ENCODE peak calls at places on chromosome 4, in nine cellular contexts. I, F, D, X, N, Q, T, P and S are unnamed samples.
A peak's percentile ranks its signal among the peaks of the same experiment; 100 is the strongest.

GRCh38 chr4:8120518-8120917 is 38.1 kb downstream of the ABLIM2 start:
- DNase-seq in I (no peak), D (no peak), P (no peak), N (no peak), Q (no peak), X (no peak), T (no peak), F (no peak), S (no peak)

GRCh38 chr4:40524642-40525041 is 105.0 kb downstream of the RBM47 start:
- DNase-seq in P (peak; percentile 32), D (no peak), T (no peak), N (no peak), I (peak; percentile 93), X (peak; percentile 61), Q (no peak), F (no peak), S (no peak)

GRCh38 chr4:79198886-79199591 is 126.8 kb downstream of the NAA11 start:
- DNase-seq in I (no peak), D (no peak), T (no peak), Q (no peak), N (no peak), F (no peak), X (no peak), P (no peak), S (no peak)

GRCh38 chr4:119040711-119041185 is 94.9 kb upstream of the MYOZ2 start:
- DNase-seq in I (peak; percentile 84), Q (no peak), X (peak; percentile 93), D (no peak), F (peak; percentile 62), T (no peak), P (no peak), N (peak; percentile 78), S (no peak)

GRCh38 chr4:83269256-83269655 is 15.3 kb downstream of the COQ2 start:
- DNase-seq in I (no peak), D (no peak), T (no peak), X (no peak), Q (no peak), F (no peak), P (no peak), N (no peak), S (no peak)

GRCh38 chr4:40000711-40001110 is 23.0 kb upstream of the PDS5A start:
- DNase-seq in D (no peak), F (no peak), N (no peak), X (no peak), Q (no peak), I (no peak), P (no peak), T (no peak), S (no peak)

GRCh38 chr4:76406070-76406469 is 14.9 kb downstream of the CCDC158 start:
- DNase-seq in N (no peak), I (no peak), P (no peak), D (no peak), X (no peak), F (no peak), Q (no peak), T (no peak), S (no peak)

GRCh38 chr4:8516996-8517550 is 63.1 kb upstream of the GPR78 start:
- DNase-seq in Q (no peak), F (no peak), D (no peak), N (no peak), I (no peak), X (no peak), P (no peak), T (no peak), S (no peak)

GRCh38 chr4:4330794-4331193 is 40.7 kb downstream of the ZBTB49 start:
- DNase-seq in P (no peak), N (no peak), X (no peak), D (no peak), Q (no peak), I (no peak), T (no peak), F (no peak), S (no peak)

GRCh38 chr4:125762537-125762936 is 447.8 kb downstream of the FAT4 start:
- DNase-seq in D (no peak), I (no peak), P (no peak), N (no peak), T (no peak), Q (no peak), X (no peak), F (peak; percentile 53), S (no peak)

GRCh38 chr4:138092060-138092459 is 150.1 kb downstream of the SLC7A11 start:
- DNase-seq in Q (no peak), D (no peak), I (no peak), X (no peak), F (peak; percentile 30), T (no peak), N (no peak), P (no peak), S (no peak)

GRCh38 chr4:138088449-138089208 is 153.5 kb downstream of the SLC7A11 start:
- DNase-seq in X (no peak), Q (no peak), F (no peak), T (no peak), P (no peak), D (no peak), N (no peak), I (no peak), S (no peak)

GRCh38 chr4:138087181-138087714 is 154.9 kb downstream of the SLC7A11 start:
- DNase-seq in I (no peak), X (no peak), D (no peak), T (no peak), Q (no peak), P (no peak), F (no peak), N (no peak), S (no peak)

GRCh38 chr4:138090918-138091659 is 151.1 kb downstream of the SLC7A11 start:
- DNase-seq in N (no peak), Q (peak; percentile 50), T (no peak), D (no peak), I (no peak), P (no peak), X (no peak), F (no peak), S (no peak)

GRCh38 chr4:138090145-138090917 is 151.8 kb downstream of the SLC7A11 start:
- DNase-seq in I (peak; percentile 88), N (peak; percentile 79), X (peak; percentile 83), T (peak; percentile 49), P (peak; percentile 50), Q (peak; percentile 77), F (peak; percentile 71), D (no peak), S (peak; percentile 59)
- TF ChIP-seq CTCF in I (peak; percentile 67), N (peak; percentile 87), X (peak; percentile 87), T (peak; percentile 72), P (no peak), Q (peak; percentile 67), F (peak; percentile 79), D (peak; percentile 76), S (peak; percentile 55)

GRCh38 chr4:110414590-110414989 is 61.4 kb upstream of the ENPEP start:
- DNase-seq in I (peak; percentile 3), P (no peak), F (no peak), X (no peak), D (no peak), N (no peak), Q (no peak), T (no peak), S (no peak)
- H3K4me1 ChIP-seq in I (no peaks in the 10 kb centered on the region), P (no peaks in the 10 kb centered on the region), F (peaks cover 12% of the 10 kb centered on the region), X (no peaks in the 10 kb centered on the region), D (no peaks in the 10 kb centered on the region), N (no peaks in the 10 kb centered on the region), Q (peaks cover 6% of the 10 kb centered on the region), T (peaks cover 16% of the 10 kb centered on the region), S (peaks cover 10% of the 10 kb centered on the region)

GRCh38 chr4:89029591-89029990 is 27.4 kb downstream of the FAM13A start:
- DNase-seq in N (no peak), I (no peak), T (no peak), Q (no peak), P (no peak), D (no peak), F (no peak), X (no peak), S (no peak)

GRCh38 chr4:89036535-89036934 is 20.4 kb downstream of the FAM13A start:
- DNase-seq in D (no peak), I (no peak), T (no peak), P (no peak), N (no peak), Q (no peak), X (no peak), F (no peak), S (no peak)

GRCh38 chr4:89026542-89026941 is 30.4 kb downstream of the FAM13A start:
- DNase-seq in N (no peak), T (no peak), F (no peak), P (no peak), X (no peak), D (no peak), Q (no peak), I (no peak), S (no peak)

DNA sequence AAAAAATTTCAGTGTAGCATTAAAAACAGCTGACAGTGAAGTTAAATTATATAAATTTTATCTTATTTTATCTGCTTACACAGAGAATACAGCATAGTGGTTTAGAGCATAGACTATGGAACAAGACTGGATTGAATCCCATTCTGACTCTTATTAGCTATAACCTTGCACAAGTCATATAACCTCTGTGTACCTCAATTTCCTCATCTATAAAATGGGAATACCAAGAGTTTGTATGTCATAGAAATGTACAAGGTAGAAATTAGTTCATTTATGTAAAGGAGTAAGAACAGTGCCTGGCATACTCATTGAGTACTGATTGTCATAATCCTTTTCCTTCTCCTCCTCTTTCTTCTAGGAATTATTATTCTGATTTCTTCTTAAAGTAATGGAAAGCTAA is 25.7 kb downstream of the FAM13A start:
- DNase-seq in Q (no peak), X (no peak), T (no peak), I (no peak), N (no peak), D (no peak), P (no peak), F (no peak), S (no peak)
- H3K4me3 ChIP-seq in Q (no peak overlapping the region), X (no peak overlapping the region), T (no peak overlapping the region), I (no peak overlapping the region), N (no peak overlapping the region), D (no peak overlapping the region), P (no peak overlapping the region), F (no peak overlapping the region), S (no peak overlapping the region)

DNA sequence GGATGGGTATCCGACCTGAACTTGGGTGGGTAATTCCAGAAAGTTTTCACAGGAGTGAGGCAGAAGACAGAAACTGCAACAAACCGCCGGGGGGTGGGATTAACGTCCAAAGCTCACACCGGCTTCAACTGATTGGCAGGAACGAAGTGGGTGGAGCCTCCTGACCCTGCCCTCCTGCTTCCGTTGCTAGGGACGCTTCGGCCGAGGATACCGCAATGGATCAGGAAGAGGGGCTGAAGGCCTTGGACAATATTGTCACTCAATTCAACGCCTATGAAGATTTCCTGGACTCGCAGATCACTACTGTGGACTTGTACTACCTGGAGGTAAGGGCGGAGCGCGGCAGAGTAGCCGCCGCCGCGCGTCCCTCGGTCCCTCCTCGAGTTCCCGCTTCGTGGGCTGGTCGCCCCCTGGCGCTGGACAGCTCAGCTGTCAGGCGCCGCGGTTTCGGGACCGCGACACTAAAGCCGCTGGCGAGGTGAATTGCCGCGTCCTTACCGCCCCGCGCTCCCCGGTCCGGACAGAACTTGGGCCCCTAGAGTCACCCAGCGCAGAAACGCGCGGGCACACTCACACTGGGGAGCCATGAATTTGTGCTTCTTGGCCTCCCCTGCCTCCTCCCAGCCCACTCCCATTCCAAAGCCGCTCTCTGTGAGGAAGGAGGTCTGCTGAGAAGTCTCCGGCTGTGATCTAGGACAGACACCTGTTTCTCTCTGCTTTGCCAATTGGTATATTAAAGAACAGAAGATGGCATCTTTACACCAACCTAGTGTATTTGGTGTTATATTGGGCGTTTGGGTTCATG is at the start of gene CFAP299:
- DNase-seq in I (peak; percentile 86), P (peak; percentile 71), N (peak; percentile 97), D (peak; percentile 92), Q (peak; percentile 92), T (peak; percentile 87), F (peak; percentile 96), X (peak; percentile 90), S (peak; percentile 85)
- TF ChIP-seq CTCF in I (peak; percentile 50), P (no peak), N (peak; percentile 83), D (peak; percentile 50), Q (peak; percentile 49), T (peak; percentile 38), F (peak; percentile 62), X (peak; percentile 58), S (peak; percentile 72)